ENCODE peak calls at places on chromosomes 5 and 9, in nine cellular contexts. C is fibroblast of the aortic adventitia, A is psoas muscle, T is astrocyte, K is GM06990, Q is tibial nerve, F is hepatocyte, S is MM.1S, R is LNCaP clone FGC. U is an unnamed sample.

GRCh38 chr5:77620404-77620803 is 18.1 kb downstream of the OTP start:
- DNase-seq in T (no peak), F (peak; percentile 67), R (peak; percentile 44), C (no peak), S (peak; percentile 77), A (no peak), K (no peak), Q (no peak), U (no peak)

GRCh38 chr5:134125195-134126015 is 10.9 kb downstream of the TCF7 start:
- DNase-seq in R (no peak), S (no peak), Q (peak; percentile 49), C (peak; percentile 97), F (peak; percentile 37), T (peak; percentile 93), A (peak; percentile 75), K (no peak), U (no peak)

GRCh38 chr9:2664675-2665065 is 43.1 kb downstream of the VLDLR start:
- DNase-seq in Q (no peak), T (no peak), C (no peak), K (no peak), S (no peak), F (no peak), A (no peak), R (no peak), U (no peak)

GRCh38 chr9:25861416-25861815 is 183.2 kb upstream of the TUSC1 start:
- DNase-seq in T (no peak), K (no peak), R (no peak), C (peak; percentile 2), F (no peak), Q (no peak), A (no peak), S (no peak), U (no peak)

GRCh38 chr9:6414291-6414690 is 1.3 kb downstream of the UHRF2 start:
- DNase-seq in Q (no peak), T (peak; percentile 67), A (no peak), R (no peak), F (peak; percentile 39), C (peak; percentile 68), S (peak; percentile 27), K (no peak), U (no peak)

GRCh38 chr9:3012843-3013242 is 168.9 kb upstream of the PUM3 start:
- DNase-seq in S (no peak), T (no peak), Q (no peak), F (no peak), R (no peak), K (no peak), C (no peak), A (no peak), U (no peak)

GRCh38 chr9:115250646-115251045 is 132.7 kb upstream of the TNC start:
- DNase-seq in F (peak; percentile 43), R (no peak), K (no peak), Q (no peak), S (no peak), C (peak; percentile 96), T (peak; percentile 97), A (no peak), U (no peak)

GRCh38 chr9:106149956-106150355 is 455.6 kb downstream of the TMEM38B start:
- DNase-seq in F (no peak), A (no peak), T (no peak), Q (no peak), K (no peak), R (peak; percentile 90), C (no peak), S (no peak), U (no peak)

GRCh38 chr5:15020731-15021130 is 149.2 kb upstream of the ANKH start:
- DNase-seq in C (peak; percentile 56), R (no peak), A (no peak), S (no peak), T (peak; percentile 54), F (no peak), Q (no peak), K (no peak), U (no peak)

GRCh38 chr9:137550958-137551655 is 572 bp upstream of the MRPL41 start:
- DNase-seq in S (no peak), C (peak; percentile 61), Q (no peak), F (peak; percentile 91), T (no peak), R (no peak), A (peak; percentile 90), K (peak; percentile 76), U (peak; percentile 87)

GRCh38 chr5:42993516-42994284 is 46.4 kb downstream of the ANXA2R start:
- DNase-seq in A (peak; percentile 54), F (no peak), Q (no peak), K (peak; percentile 60), R (no peak), C (peak; percentile 81), T (peak; percentile 86), S (peak; percentile 64), U (no peak)

GRCh38 chr9:125807065-125807464 is 59.9 kb downstream of the PBX3 start:
- DNase-seq in F (peak; percentile 33), K (no peak), C (peak; percentile 57), S (no peak), R (no peak), A (no peak), T (peak; percentile 45), Q (no peak), U (no peak)

GRCh38 chr5:17190242-17190778 is 27.1 kb upstream of the BASP1 start:
- DNase-seq in K (peak; percentile 8), S (peak; percentile 49), C (peak; percentile 94), R (no peak), A (no peak), T (peak; percentile 54), Q (no peak), F (peak; percentile 72), U (no peak)

GRCh38 chr5:109682383-109682782 is 7.3 kb upstream of the MAN2A1 start:
- DNase-seq in S (no peak), K (no peak), T (no peak), Q (no peak), C (no peak), R (no peak), F (no peak), A (no peak), U (no peak)

GRCh38 chr9:129597355-129598088 is 23.4 kb downstream of the C9orf50 start:
- DNase-seq in F (peak; percentile 91), S (no peak), Q (no peak), T (peak; percentile 52), A (peak; percentile 83), K (peak; percentile 75), C (peak; percentile 55), R (no peak), U (no peak)

GRCh38 chr9:82356131-82356530 is 367.6 kb downstream of the SPATA31D1 start:
- DNase-seq in S (no peak), K (no peak), R (no peak), F (no peak), T (no peak), Q (no peak), A (no peak), C (no peak), U (no peak)

GRCh38 chr5:53350991-53351770 is 129.2 kb upstream of the FST start:
- DNase-seq in T (no peak), F (no peak), A (no peak), R (no peak), K (no peak), Q (no peak), S (no peak), C (no peak), U (no peak)

GRCh38 chr9:24245988-24246387 is 299.7 kb downstream of the IZUMO3 start:
- DNase-seq in F (peak; percentile 43), C (peak; percentile 10), Q (no peak), R (peak; percentile 30), K (no peak), T (no peak), S (peak; percentile 26), A (no peak), U (peak; percentile 8)

GRCh38 chr9:36781532-36781931 is 208.8 kb downstream of the MELK start:
- DNase-seq in A (no peak), F (no peak), C (no peak), S (no peak), T (peak; percentile 6), R (no peak), Q (no peak), K (no peak), U (no peak)

GRCh38 chr5:59189482-59189881 is 606.6 kb downstream of the RAB3C start:
- DNase-seq in Q (no peak), R (no peak), T (no peak), K (no peak), F (no peak), S (no peak), C (no peak), A (no peak), U (no peak)

GRCh38 chr5:59188415-59189225 is 605.7 kb downstream of the RAB3C start:
- DNase-seq in F (peak; percentile 88), K (peak; percentile 17), C (peak; percentile 75), T (peak; percentile 44), Q (peak; percentile 50), A (peak; percentile 81), R (peak; percentile 38), S (peak; percentile 74), U (peak; percentile 70)

GRCh38 chr5:59186623-59187022 is 603.7 kb downstream of the RAB3C start:
- DNase-seq in S (no peak), F (no peak), T (peak; percentile 55), K (no peak), A (no peak), Q (no peak), R (no peak), C (no peak), U (no peak)

GRCh38 chr5:59185757-59186385 is 603.0 kb downstream of the RAB3C start:
- DNase-seq in R (no peak), Q (no peak), K (no peak), T (no peak), S (no peak), F (no peak), A (no peak), C (no peak), U (peak; percentile 8)

GRCh38 chr5:59187772-59188347 is 605.0 kb downstream of the RAB3C start:
- DNase-seq in C (peak; percentile 53), Q (no peak), A (no peak), T (peak; percentile 29), K (no peak), F (no peak), R (no peak), S (peak; percentile 56), U (peak; percentile 23)
- H3K4me3 ChIP-seq in C (no peak overlapping the region), Q (no peak overlapping the region), A (peak overlapping the region; percentile 47), T (no peak overlapping the region), K (no peak overlapping the region), F (no peak overlapping the region), R (no peak overlapping the region), S (peak overlapping the region; percentile 55), U (peak overlapping the region; percentile 34)

GRCh38 chr5:138138949-138139775 is at the start of gene NME5:
- DNase-seq in Q (no peak), C (peak; percentile 49), F (peak; percentile 66), A (peak; percentile 76), S (peak; percentile 75), K (peak; percentile 13), R (peak; percentile 70), T (peak; percentile 71), U (peak; percentile 76)
- TF ChIP-seq CTCF in Q (no peak), C (no peak), F (no peak), A (no peak), S (no peak), K (no peak), R (no peak), T (no peak), U (no peak)

GRCh38 chr9:21233258-21233657 is 5.2 kb upstream of the IFNA17 start:
- DNase-seq in C (no peak), K (no peak), R (no peak), T (no peak), S (no peak), Q (no peak), F (no peak), A (no peak), U (no peak)
- H3K4me3 ChIP-seq in C (no peak overlapping the region), K (no peak overlapping the region), R (no peak overlapping the region), T (no peak overlapping the region), S (no peak overlapping the region), Q (no peak overlapping the region), F (no peak overlapping the region), A (no peak overlapping the region), U (no peak overlapping the region)

GRCh38 chr5:44603496-44604272 is 205.1 kb upstream of the MRPS30 start:
- DNase-seq in K (no peak), Q (no peak), T (no peak), F (no peak), A (no peak), C (no peak), R (no peak), S (no peak), U (peak; percentile 15)
- TF ChIP-seq CTCF in K (no peak), Q (no peak), T (no peak), F (no peak), A (no peak), C (no peak), R (peak; percentile 34), S (no peak), U (peak; percentile 32)

U was measured in WERI-Rb-1.